ENCODE peak calls at places on chromosomes 2 and 18, in six cellular contexts. R is HFFc6, C is ecto neural progenitor cell, F is psoas muscle, Q is NCI-H1105, Y is hypothalamus. H is an unnamed sample.

GRCh38 chr2:48131503-48132293 is 225.4 kb upstream of the FBXO11 start:
- DNase-seq in R (peak), C (no peak), F (no peak), Q (no peak), Y (no peak), H (no peak)

GRCh38 chr18:61870151-61870550 is 22.7 kb downstream of the RNF152 start:
- DNase-seq in R (peak), C (no peak), F (no peak), Q (no peak), Y (no peak), H (no peak)

GRCh38 chr2:134537121-134537520 is 181.7 kb downstream of the TMEM163 start:
- DNase-seq in R (no peak), C (no peak), F (no peak), Q (no peak), Y (no peak), H (no peak)

GRCh38 chr2:97662895-97663625 is 784 bp downstream of the ACTR1B start:
- DNase-seq in R (peak), C (no peak), F (peak), Q (peak), Y (peak), H (peak)

GRCh38 chr2:230866704-230867561 is 2.2 kb downstream of the ITM2C start:
- DNase-seq in R (no peak), C (no peak), F (no peak), Q (peak), Y (peak), H (peak)

GRCh38 chr2:181678033-181678586 is 2.2 kb downstream of the NEUROD1 start:
- DNase-seq in R (no peak), C (peak), F (peak), Q (no peak), Y (no peak), H (peak)

GRCh38 chr2:39118786-39119499 is 1.9 kb downstream of the SOS1 start:
- DNase-seq in R (no peak), C (no peak), F (no peak), Q (no peak), Y (no peak), H (no peak)

GRCh38 chr2:168179592-168179991 is 67.8 kb downstream of the STK39 start:
- DNase-seq in R (no peak), C (no peak), F (no peak), Q (no peak), Y (no peak), H (no peak)

GRCh38 chr2:169910109-169910799 is 83.0 kb downstream of the UBR3 start:
- DNase-seq in R (no peak), C (no peak), F (no peak), Q (no peak), Y (no peak), H (no peak)

GRCh38 chr2:162422894-162423293 is 79.0 kb downstream of the GCA start:
- DNase-seq in R (no peak), C (no peak), F (no peak), Q (no peak), Y (no peak), H (no peak)

GRCh38 chr2:9003366-9003615 is 193 bp downstream of the MBOAT2 start:
- DNase-seq in R (no peak), C (no peak), F (no peak), Q (no peak), Y (no peak), H (no peak)

GRCh38 chr2:97995026-97995733 is 568 bp downstream of the TMEM131 start:
- DNase-seq in R (peak), C (no peak), F (peak), Q (peak), Y (peak), H (peak)

GRCh38 chr2:231682546-231683291 is 25.6 kb upstream of the PTMA start:
- DNase-seq in R (no peak), C (no peak), F (peak), Q (no peak), Y (no peak), H (no peak)

GRCh38 chr2:190683802-190684201 is 34.9 kb downstream of the NAB1 start:
- DNase-seq in R (no peak), C (no peak), F (no peak), Q (no peak), Y (no peak), H (no peak)

GRCh38 chr2:237727363-237727762 is 71.2 kb upstream of the RBM44 start:
- DNase-seq in R (no peak), C (no peak), F (no peak), Q (no peak), Y (no peak), H (peak)

GRCh38 chr2:118239284-118239683 is 151.0 kb downstream of the INSIG2 start:
- DNase-seq in R (no peak), C (peak), F (no peak), Q (no peak), Y (no peak), H (no peak)

GRCh38 chr2:174931724-174932123 is 73.5 kb downstream of the CHN1 start:
- DNase-seq in R (peak), C (no peak), F (no peak), Q (no peak), Y (no peak), H (no peak)

GRCh38 chr2:88452980-88453582 is 588 bp upstream of the FOXI3 start:
- DNase-seq in R (no peak), C (no peak), F (no peak), Q (no peak), Y (no peak), H (no peak)

GRCh38 chr18:26864658-26865057 is 849 bp downstream of the AQP4 start:
- DNase-seq in R (no peak), C (no peak), F (no peak), Q (no peak), Y (no peak), H (no peak)

GRCh38 chr2:241561811-241562210 is 3.3 kb downstream of the BOK start:
- DNase-seq in R (peak), C (no peak), F (peak), Q (no peak), Y (peak), H (peak)

GRCh38 chr18:37414816-37415215 is 150.8 kb downstream of the CELF4 start:
- DNase-seq in R (no peak), C (no peak), F (no peak), Q (no peak), Y (no peak), H (no peak)

GRCh38 chr2:31297751-31298150 is 63.8 kb downstream of the EHD3 start:
- DNase-seq in R (peak), C (no peak), F (no peak), Q (no peak), Y (no peak), H (no peak)

GRCh38 chr2:35081001-35081628 is 1274.5 kb upstream of the CRIM1 start:
- DNase-seq in R (no peak), C (no peak), F (no peak), Q (no peak), Y (no peak), H (no peak)

GRCh38 chr2:47554311-47554905 is 151.5 kb downstream of the MSH2 start:
- DNase-seq in R (no peak), C (no peak), F (no peak), Q (no peak), Y (no peak), H (no peak)

GRCh38 chr18:51110073-51110797 is 80.2 kb downstream of the SMAD4 start:
- DNase-seq in R (peak), C (peak), F (peak), Q (peak), Y (peak), H (peak)

GRCh38 chr2:182817558-182817957 is 48.9 kb downstream of the FRZB start:
- DNase-seq in R (no peak), C (no peak), F (no peak), Q (no peak), Y (no peak), H (no peak)

GRCh38 chr2:74975016-74975415 is 16.6 kb downstream of the POLE4 start:
- DNase-seq in R (no peak), C (no peak), F (no peak), Q (no peak), Y (no peak), H (no peak)

GRCh38 chr2:95276244-95276887 is 2.1 kb downstream of the PROM2 start:
- DNase-seq in R (no peak), C (no peak), F (no peak), Q (no peak), Y (no peak), H (no peak)

GRCh38 chr2:96241227-96241626 is 24.6 kb downstream of the TMEM127 start:
- DNase-seq in R (no peak), C (no peak), F (no peak), Q (no peak), Y (no peak), H (no peak)

GRCh38 chr2:191166111-191166755 is 15.4 kb upstream of the STAT4 start:
- DNase-seq in R (peak), C (no peak), F (no peak), Q (peak), Y (no peak), H (no peak)

GRCh38 chr2:54041135-54041534 is 70.3 kb upstream of the PSME4 start:
- DNase-seq in R (no peak), C (no peak), F (peak), Q (no peak), Y (no peak), H (no peak)

GRCh38 chr2:12928706-12929291 is 212.1 kb downstream of the TRIB2 start:
- DNase-seq in R (peak), C (no peak), F (no peak), Q (no peak), Y (no peak), H (no peak)

GRCh38 chr2:63842149-63843061 is 709 bp downstream of the UGP2 start:
- DNase-seq in R (peak), C (peak), F (peak), Q (no peak), Y (peak), H (peak)

GRCh38 chr18:33755918-33756590 is 178.0 kb downstream of the ASXL3 start:
- DNase-seq in R (peak), C (no peak), F (no peak), Q (peak), Y (no peak), H (peak)

GRCh38 chr2:234496835-234497591 is at the start of gene ARL4C:
- DNase-seq in R (peak), C (peak), F (peak), Q (peak), Y (peak), H (peak)

H was measured in transverse colon.